ENCODE peak calls at places on chromosome 22, in four cellular contexts. V is CD4-positive, alpha-beta T cell; M is sigmoid colon; G is AG20443. L is an unnamed sample.

GRCh38 chr22:50733521-50734342 is 4.3 kb upstream of the ACR start:
- DNase-seq in M (peak), G (peak), V (no peak), L (no peak)

GRCh38 chr22:20783844-20784723 is 10.2 kb downstream of the SERPIND1 start:
- DNase-seq in G (peak), M (no peak), V (peak), L (peak)

GRCh38 chr22:32858121-32858703 is 56.7 kb downstream of the TIMP3 start:
- DNase-seq in G (no peak), V (no peak), M (no peak), L (no peak)

GRCh38 chr22:44399196-44399837 is 86.6 kb upstream of the SHISAL1 start:
- DNase-seq in M (no peak), G (no peak), V (no peak), L (no peak)

GRCh38 chr22:42283288-42284229 is 13.1 kb upstream of the TCF20 start:
- DNase-seq in V (no peak), G (peak), M (no peak), L (peak)

GRCh38 chr22:46012881-46013281 is 35.9 kb upstream of the WNT7B start:
- DNase-seq in M (no peak), V (no peak), G (no peak), L (no peak)

GRCh38 chr22:37288521-37288920 is 6.2 kb downstream of the CYTH4 start:
- DNase-seq in V (no peak), M (no peak), G (no peak), L (no peak)

GRCh38 chr22:44572414-44573207 is 74.6 kb upstream of the RTL6 start:
- DNase-seq in G (no peak), M (peak), V (no peak), L (no peak)

GRCh38 chr22:42365337-42365865 is 66.8 kb downstream of the NFAM1 start:
- DNase-seq in V (no peak), M (peak), G (no peak), L (no peak)

GRCh38 chr22:41682033-41682807 is 6.4 kb downstream of the SNU13 start:
- DNase-seq in V (peak), M (peak), G (peak), L (peak)

GRCh38 chr22:17562906-17563870 is at the start of gene SLC25A18:
- DNase-seq in M (peak), V (no peak), G (no peak), L (no peak)

L was measured in T-helper 9 cell.